ENCODE peak calls at places on chromosome 12, in eight cellular contexts. T, F, R, X, C, Z, M and N are unnamed samples. For H3K4me1, the result is how much of the 10 kb centered on the place peaks cover.

GRCh38 chr12:59808317-59808910 is 212.6 kb downstream of the SLC16A7 start:
- DNase-seq in X (no peak), C (peak), Z (no peak), R (no peak), F (no peak), M (peak), T (no peak), N (no peak)

GRCh38 chr12:27477049-27477448 is 30.5 kb downstream of the SMCO2 start:
- DNase-seq in M (no peak), R (no peak), F (no peak), X (no peak), T (no peak), Z (no peak), C (no peak), N (no peak)

GRCh38 chr12:13945641-13946040 is 35.8 kb downstream of the GRIN2B start:
- DNase-seq in R (no peak), X (no peak), T (no peak), M (peak), C (no peak), F (no peak), Z (no peak), N (no peak)

GRCh38 chr12:74285773-74286172 is 251.9 kb upstream of the ATXN7L3B start:
- DNase-seq in T (no peak), F (no peak), M (no peak), X (no peak), Z (no peak), C (no peak), R (no peak), N (no peak)

GRCh38 chr12:45553204-45553603 is 176.3 kb upstream of the ARID2 start:
- DNase-seq in X (no peak), Z (no peak), T (no peak), M (no peak), F (no peak), C (peak), R (no peak), N (no peak)

GRCh38 chr12:20450591-20450990 is 82.3 kb downstream of the PDE3A start:
- DNase-seq in C (no peak), R (no peak), T (no peak), X (no peak), Z (no peak), M (no peak), F (no peak), N (no peak)

GRCh38 chr12:78530065-78530765 is 334.4 kb upstream of the SYT1 start:
- DNase-seq in R (no peak), T (no peak), F (no peak), M (peak), Z (no peak), X (no peak), C (peak), N (no peak)

GRCh38 chr12:112126000-112126431 is 656 bp downstream of the TRAFD1 start:
- DNase-seq in T (no peak), M (no peak), R (no peak), F (no peak), Z (no peak), C (no peak), X (no peak), N (no peak)

GRCh38 chr12:93733358-93733757 is 56.2 kb downstream of the CRADD start:
- DNase-seq in T (no peak), M (peak), Z (no peak), C (no peak), F (no peak), R (no peak), X (no peak), N (no peak)

GRCh38 chr12:12503384-12504078 is 59.1 kb downstream of the DUSP16 start:
- DNase-seq in Z (no peak), T (no peak), M (no peak), X (no peak), F (no peak), R (no peak), C (no peak), N (no peak)

GRCh38 chr12:79344855-79345840 is 345.6 kb downstream of the PAWR start:
- DNase-seq in Z (no peak), C (peak), F (no peak), M (peak), R (peak), T (peak), X (no peak), N (no peak)

GRCh38 chr12:109818253-109818652 is 14.9 kb downstream of the TRPV4 start:
- DNase-seq in X (no peak), T (no peak), R (no peak), F (no peak), M (no peak), C (no peak), Z (no peak), N (no peak)

GRCh38 chr12:7068240-7068993 is 7.9 kb downstream of the C1S start:
- DNase-seq in C (peak), Z (no peak), R (no peak), X (peak), F (no peak), M (no peak), T (no peak), N (no peak)

GRCh38 chr12:3576891-3577290 is 85.9 kb downstream of the PRMT8 start:
- DNase-seq in F (no peak), C (no peak), X (no peak), R (no peak), Z (no peak), M (no peak), T (no peak), N (no peak)

GRCh38 chr12:49548822-49549648 is 10.2 kb downstream of the KCNH3 start:
- DNase-seq in X (peak), R (no peak), Z (no peak), M (peak), F (peak), C (no peak), T (peak), N (no peak)

GRCh38 chr12:116266631-116267349 is 10.7 kb downstream of the MED13L start:
- DNase-seq in T (no peak), Z (no peak), R (no peak), M (peak), X (no peak), F (no peak), C (peak), N (no peak)
- H3K4me1 ChIP-seq in T (half or more), Z (half or more), R (half or more), M (half or more), X (half or more), F (under half), C (under half), N (half or more)

GRCh38 chr12:26009593-26009992 is 51.1 kb downstream of the RASSF8 start:
- DNase-seq in C (no peak), R (no peak), T (no peak), M (no peak), F (no peak), X (no peak), Z (no peak), N (no peak)

GRCh38 chr12:26010293-26010821 is 51.9 kb downstream of the RASSF8 start:
- DNase-seq in F (no peak), M (peak), X (no peak), T (no peak), C (no peak), Z (no peak), R (no peak), N (no peak)

GRCh38 chr12:26007563-26007962 is 49.1 kb downstream of the RASSF8 start:
- DNase-seq in T (no peak), F (no peak), R (no peak), X (no peak), M (no peak), Z (no peak), C (peak), N (no peak)

GRCh38 chr12:26014085-26014484 is 55.6 kb downstream of the RASSF8 start:
- DNase-seq in M (peak), F (no peak), R (no peak), T (no peak), Z (no peak), C (peak), X (no peak), N (no peak)

GRCh38 chr12:26011099-26011498 is 52.6 kb downstream of the RASSF8 start:
- DNase-seq in T (no peak), R (no peak), X (no peak), C (peak), F (no peak), Z (no peak), M (peak), N (no peak)
- H3K27ac ChIP-seq in T (peak), R (peak), X (peak), C (no peak), F (peak), Z (no peak), M (peak), N (peak)

DNA sequence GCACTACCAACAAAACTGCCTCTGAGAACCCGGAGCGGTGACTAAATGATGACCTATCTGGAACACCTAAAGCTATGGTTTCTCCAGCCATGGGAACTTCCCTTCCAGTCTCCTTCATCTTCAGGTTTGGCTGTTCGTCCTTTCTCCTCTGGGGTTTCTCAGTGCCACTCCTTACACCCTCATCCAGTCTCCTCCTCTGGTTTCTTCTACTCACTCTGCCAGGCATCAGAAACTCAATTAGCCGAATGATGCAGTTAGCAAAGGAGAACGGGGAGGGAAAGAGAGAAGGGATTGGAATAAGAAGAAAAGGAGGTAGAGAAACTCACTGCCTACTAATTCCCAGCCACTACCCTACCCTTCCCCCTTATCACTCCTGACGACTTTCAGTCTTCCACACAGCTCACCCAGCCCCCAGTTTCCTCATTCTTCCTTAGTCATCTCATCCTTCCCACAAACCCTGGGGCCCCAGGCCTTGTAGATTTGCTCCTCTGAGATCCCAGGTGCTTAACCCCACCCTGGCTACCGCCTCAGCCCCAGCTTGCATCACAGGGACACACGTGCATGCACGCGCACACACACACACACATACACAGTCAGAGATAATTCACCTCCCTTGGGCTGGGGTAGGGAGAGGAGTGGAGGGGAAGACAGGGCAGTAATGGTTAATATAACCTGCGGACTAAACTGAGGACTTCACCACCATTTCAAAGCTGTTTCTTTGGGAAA is 13.0 kb downstream of the FGD6 start:
- DNase-seq in X (no peak), R (no peak), Z (no peak), T (peak), C (peak), F (peak), M (peak), N (peak)
- H3K4me1 ChIP-seq in X (under half), R (half or more), Z (under half), T (half or more), C (under half), F (under half), M (half or more), N (half or more)

GRCh38 chr12:53954694-53955035 is at the start of gene HOXC12:
- DNase-seq in C (no peak), R (no peak), X (peak), T (no peak), F (no peak), Z (no peak), M (no peak), N (no peak)
- H3K27ac ChIP-seq in C (no peak), R (no peak), X (no peak), T (no peak), F (no peak), Z (no peak), M (no peak), N (no peak)

DNA sequence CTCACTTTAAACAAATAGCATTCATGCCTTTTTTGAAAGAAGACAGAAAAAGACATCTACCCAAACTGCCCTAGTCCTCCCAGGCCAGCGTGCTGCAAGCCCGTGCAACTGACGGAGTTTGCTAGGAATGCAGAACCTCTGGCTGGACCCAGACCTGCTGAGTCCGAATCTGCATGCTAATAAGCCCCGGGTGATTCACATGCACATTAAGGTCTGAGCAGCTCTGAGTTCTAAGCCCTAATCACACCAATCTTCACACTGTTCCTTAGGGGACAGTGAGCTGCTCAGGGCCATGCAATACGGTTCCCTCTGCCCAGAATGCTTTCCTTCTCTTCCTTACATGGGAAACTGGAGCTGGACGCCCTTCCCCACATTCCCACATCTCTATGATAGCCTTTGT is 25.2 kb downstream of the HAL start:
- DNase-seq in M (peak), C (no peak), F (no peak), R (no peak), Z (no peak), X (no peak), T (no peak), N (no peak)
- H3K4me1 ChIP-seq in M (under half), C (under half), F (under half), R (under half), Z (under half), X (under half), T (under half), N (under half)

DNA sequence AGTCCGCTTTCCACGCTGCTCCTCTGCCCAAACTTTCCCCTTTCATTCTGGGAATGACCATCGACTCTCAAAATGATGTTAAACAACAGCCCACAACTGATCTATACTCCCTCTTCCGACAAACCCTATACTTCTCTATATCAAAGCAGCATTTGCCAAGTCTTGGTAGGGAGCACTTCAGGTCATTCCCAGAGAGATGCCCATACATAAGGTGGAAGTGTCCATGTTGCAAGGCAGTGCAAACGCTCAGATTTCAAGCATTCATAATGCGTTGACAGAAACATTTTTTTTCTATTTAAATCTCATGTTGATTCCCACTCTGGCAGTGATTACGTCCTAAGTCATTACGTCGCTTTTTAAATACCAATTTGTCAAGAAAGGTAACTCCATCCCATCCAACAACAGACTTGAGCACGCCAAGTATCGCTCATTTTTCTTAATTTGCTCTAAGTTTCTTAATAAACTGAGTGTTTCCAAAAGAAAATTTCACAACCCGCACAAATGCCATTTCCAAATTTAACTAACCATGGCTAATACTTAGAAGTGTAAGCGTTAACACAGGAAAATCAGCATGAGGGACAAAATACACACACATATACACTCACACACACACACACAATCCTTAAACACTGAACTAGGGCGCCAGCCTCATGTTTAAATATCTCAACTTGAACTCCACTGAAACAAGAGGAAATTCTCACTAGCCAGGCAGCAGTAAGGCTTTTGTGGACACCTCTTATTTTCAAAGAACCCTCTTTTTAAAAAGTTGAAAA is 1.1 kb downstream of the GXYLT1 start:
- DNase-seq in M (peak), X (no peak), T (no peak), C (peak), F (no peak), R (no peak), Z (no peak), N (no peak)
- H3K27ac ChIP-seq in M (peak), X (peak), T (peak), C (peak), F (peak), R (peak), Z (no peak), N (peak)